ENCODE peak calls at places on chromosomes 2 and 18, in five cellular contexts. One of them, this sample, is unnamed.

GRCh38 chr2:150320623-150321022 is 166.8 kb downstream of the RND3 start:
- DNase-seq in stomach: no peak
- DNase-seq in stimulated activated CD8-positive, alpha-beta memory T cell treated with anti-CD3 and anti-CD28 coated beads, Interleukin-7, amount 100 ng/mL, for 24 hours: no peak
- DNase-seq in SK-MEL-5: no peak
- DNase-seq in neuronal stem cell: no peak
- DNase-seq in this sample: no peak

GRCh38 chr18:53991202-53991601 is 233.3 kb downstream of the MBD2 start:
- DNase-seq in stimulated activated CD8-positive, alpha-beta memory T cell treated with anti-CD3 and anti-CD28 coated beads, Interleukin-7, amount 100 ng/mL, for 24 hours: no peak
- DNase-seq in stomach: no peak
- DNase-seq in SK-MEL-5: peak
- DNase-seq in neuronal stem cell: no peak
- DNase-seq in this sample: no peak

GRCh38 chr2:236086971-236087465 is 81.2 kb downstream of the GBX2 start:
- DNase-seq in stimulated activated CD8-positive, alpha-beta memory T cell treated with anti-CD3 and anti-CD28 coated beads, Interleukin-7, amount 100 ng/mL, for 24 hours: no peak
- DNase-seq in neuronal stem cell: peak
- DNase-seq in SK-MEL-5: no peak
- DNase-seq in stomach: no peak
- DNase-seq in this sample: no peak

GRCh38 chr2:13676269-13676668 is 956.2 kb upstream of the LRATD1 start:
- DNase-seq in stomach: no peak
- DNase-seq in stimulated activated CD8-positive, alpha-beta memory T cell treated with anti-CD3 and anti-CD28 coated beads, Interleukin-7, amount 100 ng/mL, for 24 hours: no peak
- DNase-seq in neuronal stem cell: no peak
- DNase-seq in SK-MEL-5: peak
- DNase-seq in this sample: no peak

GRCh38 chr2:222613715-222614331 is 42.1 kb downstream of the FARSB start:
- DNase-seq in stimulated activated CD8-positive, alpha-beta memory T cell treated with anti-CD3 and anti-CD28 coated beads, Interleukin-7, amount 100 ng/mL, for 24 hours: no peak
- DNase-seq in neuronal stem cell: peak
- DNase-seq in SK-MEL-5: peak
- DNase-seq in stomach: no peak
- DNase-seq in this sample: no peak

GRCh38 chr2:233164967-233165366 is 86.5 kb upstream of the ATG16L1 start:
- DNase-seq in SK-MEL-5: no peak
- DNase-seq in neuronal stem cell: no peak
- DNase-seq in stimulated activated CD8-positive, alpha-beta memory T cell treated with anti-CD3 and anti-CD28 coated beads, Interleukin-7, amount 100 ng/mL, for 24 hours: no peak
- DNase-seq in stomach: no peak
- DNase-seq in this sample: no peak

GRCh38 chr2:146321175-146321574 is 1523.7 kb upstream of the ACVR2A start:
- DNase-seq in stimulated activated CD8-positive, alpha-beta memory T cell treated with anti-CD3 and anti-CD28 coated beads, Interleukin-7, amount 100 ng/mL, for 24 hours: no peak
- DNase-seq in SK-MEL-5: no peak
- DNase-seq in stomach: no peak
- DNase-seq in neuronal stem cell: no peak
- DNase-seq in this sample: no peak

GRCh38 chr2:227813229-227813561 is 447 bp upstream of the CCL20 start:
- DNase-seq in stimulated activated CD8-positive, alpha-beta memory T cell treated with anti-CD3 and anti-CD28 coated beads, Interleukin-7, amount 100 ng/mL, for 24 hours: no peak
- DNase-seq in SK-MEL-5: no peak
- DNase-seq in stomach: no peak
- DNase-seq in neuronal stem cell: no peak
- DNase-seq in this sample: no peak

GRCh38 chr18:49017813-49018552 is 67.2 kb upstream of the SMAD7 start:
- DNase-seq in neuronal stem cell: no peak
- DNase-seq in SK-MEL-5: no peak
- DNase-seq in stomach: peak
- DNase-seq in stimulated activated CD8-positive, alpha-beta memory T cell treated with anti-CD3 and anti-CD28 coated beads, Interleukin-7, amount 100 ng/mL, for 24 hours: no peak
- DNase-seq in this sample: peak

GRCh38 chr2:118607663-118608062 is 239.8 kb downstream of the EN1 start:
- DNase-seq in stimulated activated CD8-positive, alpha-beta memory T cell treated with anti-CD3 and anti-CD28 coated beads, Interleukin-7, amount 100 ng/mL, for 24 hours: no peak
- DNase-seq in neuronal stem cell: no peak
- DNase-seq in stomach: no peak
- DNase-seq in SK-MEL-5: no peak
- DNase-seq in this sample: no peak

GRCh38 chr2:226738821-226739507 is 60.7 kb downstream of the IRS1 start:
- DNase-seq in SK-MEL-5: no peak
- DNase-seq in stomach: no peak
- DNase-seq in neuronal stem cell: peak
- DNase-seq in stimulated activated CD8-positive, alpha-beta memory T cell treated with anti-CD3 and anti-CD28 coated beads, Interleukin-7, amount 100 ng/mL, for 24 hours: no peak
- DNase-seq in this sample: no peak

GRCh38 chr2:241997017-241997416 is 127.5 kb downstream of the RTP5 start:
- DNase-seq in SK-MEL-5: no peak
- DNase-seq in stomach: peak
- DNase-seq in stimulated activated CD8-positive, alpha-beta memory T cell treated with anti-CD3 and anti-CD28 coated beads, Interleukin-7, amount 100 ng/mL, for 24 hours: no peak
- DNase-seq in neuronal stem cell: no peak
- DNase-seq in this sample: no peak

GRCh38 chr2:137870682-137871081 is 93.6 kb upstream of the HNMT start:
- DNase-seq in SK-MEL-5: no peak
- DNase-seq in neuronal stem cell: no peak
- DNase-seq in stimulated activated CD8-positive, alpha-beta memory T cell treated with anti-CD3 and anti-CD28 coated beads, Interleukin-7, amount 100 ng/mL, for 24 hours: no peak
- DNase-seq in stomach: no peak
- DNase-seq in this sample: no peak

GRCh38 chr18:8277270-8277669 is 332.0 kb upstream of the RAB12 start:
- DNase-seq in SK-MEL-5: no peak
- DNase-seq in neuronal stem cell: no peak
- DNase-seq in stimulated activated CD8-positive, alpha-beta memory T cell treated with anti-CD3 and anti-CD28 coated beads, Interleukin-7, amount 100 ng/mL, for 24 hours: no peak
- DNase-seq in stomach: no peak
- DNase-seq in this sample: no peak

GRCh38 chr2:149004836-149005235 is 33.7 kb upstream of the LYPD6B start:
- DNase-seq in stimulated activated CD8-positive, alpha-beta memory T cell treated with anti-CD3 and anti-CD28 coated beads, Interleukin-7, amount 100 ng/mL, for 24 hours: no peak
- DNase-seq in stomach: no peak
- DNase-seq in neuronal stem cell: no peak
- DNase-seq in SK-MEL-5: no peak
- DNase-seq in this sample: no peak

GRCh38 chr2:233643128-233643527 is 6.9 kb downstream of the UGT1A10 start:
- DNase-seq in SK-MEL-5: peak
- DNase-seq in stomach: no peak
- DNase-seq in neuronal stem cell: no peak
- DNase-seq in stimulated activated CD8-positive, alpha-beta memory T cell treated with anti-CD3 and anti-CD28 coated beads, Interleukin-7, amount 100 ng/mL, for 24 hours: no peak
- DNase-seq in this sample: no peak

GRCh38 chr2:233814436-233814835 is 36.3 kb downstream of the MROH2A start:
- DNase-seq in neuronal stem cell: no peak
- DNase-seq in stomach: no peak
- DNase-seq in SK-MEL-5: no peak
- DNase-seq in stimulated activated CD8-positive, alpha-beta memory T cell treated with anti-CD3 and anti-CD28 coated beads, Interleukin-7, amount 100 ng/mL, for 24 hours: no peak
- DNase-seq in this sample: no peak

GRCh38 chr2:173400760-173401159 is 46.1 kb downstream of the CDCA7 start:
- DNase-seq in neuronal stem cell: no peak
- DNase-seq in stimulated activated CD8-positive, alpha-beta memory T cell treated with anti-CD3 and anti-CD28 coated beads, Interleukin-7, amount 100 ng/mL, for 24 hours: no peak
- DNase-seq in SK-MEL-5: peak
- DNase-seq in stomach: no peak
- DNase-seq in this sample: no peak

GRCh38 chr2:217225596-217225995 is 365.7 kb upstream of the TNP1 start:
- DNase-seq in neuronal stem cell: no peak
- DNase-seq in SK-MEL-5: peak
- DNase-seq in stimulated activated CD8-positive, alpha-beta memory T cell treated with anti-CD3 and anti-CD28 coated beads, Interleukin-7, amount 100 ng/mL, for 24 hours: no peak
- DNase-seq in stomach: no peak
- DNase-seq in this sample: no peak

GRCh38 chr2:12890481-12890980 is 173.8 kb downstream of the TRIB2 start:
- DNase-seq in neuronal stem cell: no peak
- DNase-seq in stomach: no peak
- DNase-seq in SK-MEL-5: no peak
- DNase-seq in stimulated activated CD8-positive, alpha-beta memory T cell treated with anti-CD3 and anti-CD28 coated beads, Interleukin-7, amount 100 ng/mL, for 24 hours: no peak
- DNase-seq in this sample: no peak

GRCh38 chr18:55376387-55376786 is 211.6 kb downstream of the TCF4 start:
- DNase-seq in stimulated activated CD8-positive, alpha-beta memory T cell treated with anti-CD3 and anti-CD28 coated beads, Interleukin-7, amount 100 ng/mL, for 24 hours: no peak
- DNase-seq in neuronal stem cell: no peak
- DNase-seq in SK-MEL-5: no peak
- DNase-seq in stomach: no peak
- DNase-seq in this sample: no peak

GRCh38 chr2:98161202-98161601 is 74.2 kb downstream of the VWA3B start:
- DNase-seq in stomach: no peak
- DNase-seq in SK-MEL-5: no peak
- DNase-seq in neuronal stem cell: no peak
- DNase-seq in stimulated activated CD8-positive, alpha-beta memory T cell treated with anti-CD3 and anti-CD28 coated beads, Interleukin-7, amount 100 ng/mL, for 24 hours: no peak
- DNase-seq in this sample: no peak

GRCh38 chr2:132656213-132656612 is 13.8 kb downstream of the LYPD1 start:
- DNase-seq in neuronal stem cell: no peak
- DNase-seq in stimulated activated CD8-positive, alpha-beta memory T cell treated with anti-CD3 and anti-CD28 coated beads, Interleukin-7, amount 100 ng/mL, for 24 hours: no peak
- DNase-seq in stomach: no peak
- DNase-seq in SK-MEL-5: no peak
- DNase-seq in this sample: no peak

GRCh38 chr2:212136216-212136795 is 402.3 kb downstream of the ERBB4 start:
- DNase-seq in neuronal stem cell: no peak
- DNase-seq in stomach: no peak
- DNase-seq in stimulated activated CD8-positive, alpha-beta memory T cell treated with anti-CD3 and anti-CD28 coated beads, Interleukin-7, amount 100 ng/mL, for 24 hours: no peak
- DNase-seq in SK-MEL-5: no peak
- DNase-seq in this sample: no peak